ENCODE peak calls at places on chromosomes 1 and 21, in seven cellular contexts. V is prostate gland, S is breast epithelium, Z is GM12891, E is stomach, A is GM12892, K is transverse colon. P is an unnamed sample.

GRCh38 chr1:218312509-218312908 is 27.4 kb downstream of the RRP15 start:
- DNase-seq in V (no peak), S (no peak), Z (no peak), E (no peak), A (no peak), K (no peak), P (no peak)

GRCh38 chr1:83747853-83748482 is 251.0 kb downstream of the TTLL7 start:
- DNase-seq in V (no peak), S (no peak), Z (no peak), E (no peak), A (no peak), K (no peak), P (no peak)

GRCh38 chr1:7247683-7248401 is 462.6 kb downstream of the CAMTA1 start:
- DNase-seq in V (no peak), S (no peak), Z (no peak), E (no peak), A (no peak), K (no peak), P (no peak)

GRCh38 chr1:148263906-148264255 is 111.8 kb upstream of the NBPF11 start:
- DNase-seq in V (peak), S (no peak), Z (no peak), E (peak), A (no peak), K (peak), P (no peak)

GRCh38 chr21:37582613-37583012 is 216.0 kb downstream of the DYRK1A start:
- DNase-seq in V (peak), S (no peak), Z (no peak), E (no peak), A (no peak), K (no peak), P (no peak)

GRCh38 chr1:214623430-214623829 is 20.4 kb downstream of the CENPF start:
- DNase-seq in V (no peak), S (no peak), Z (no peak), E (no peak), A (no peak), K (no peak), P (no peak)

GRCh38 chr1:182035097-182035770 is 26.3 kb downstream of the ZNF648 start:
- DNase-seq in V (no peak), S (no peak), Z (no peak), E (no peak), A (no peak), K (no peak), P (no peak)

GRCh38 chr1:43688594-43689000 is 18.7 kb upstream of the ST3GAL3 start:
- DNase-seq in V (no peak), S (no peak), Z (no peak), E (no peak), A (no peak), K (no peak), P (no peak)

GRCh38 chr1:230495891-230496385 is 69.8 kb upstream of the PGBD5 start:
- DNase-seq in V (no peak), S (no peak), Z (no peak), E (peak), A (no peak), K (no peak), P (no peak)

GRCh38 chr1:237591353-237591752 is 299.4 kb downstream of the ZP4 start:
- DNase-seq in V (no peak), S (no peak), Z (no peak), E (no peak), A (no peak), K (no peak), P (no peak)

GRCh38 chr1:198174297-198174696 is 17.5 kb downstream of the NEK7 start:
- DNase-seq in V (no peak), S (no peak), Z (no peak), E (no peak), A (no peak), K (no peak), P (no peak)

GRCh38 chr1:207077470-207078377 is 10.9 kb upstream of the C4BPB start:
- DNase-seq in V (peak), S (no peak), Z (no peak), E (peak), A (no peak), K (peak), P (no peak)

GRCh38 chr1:196309386-196309785 is 298.9 kb downstream of the KCNT2 start:
- DNase-seq in V (no peak), S (no peak), Z (no peak), E (no peak), A (no peak), K (no peak), P (no peak)

GRCh38 chr1:117770981-117771531 is 158.4 kb downstream of the GDAP2 start:
- DNase-seq in V (no peak), S (no peak), Z (no peak), E (no peak), A (no peak), K (no peak), P (no peak)

GRCh38 chr21:32457360-32457840 is 44.9 kb downstream of the EVA1C start:
- DNase-seq in V (no peak), S (peak), Z (no peak), E (peak), A (no peak), K (peak), P (peak)

GRCh38 chr1:59994302-59995198 is 68.0 kb upstream of the CYP2J2 start:
- DNase-seq in V (no peak), S (no peak), Z (no peak), E (no peak), A (no peak), K (no peak), P (no peak)

GRCh38 chr1:56404561-56405030 is 174.8 kb downstream of the PLPP3 start:
- DNase-seq in V (no peak), S (no peak), Z (no peak), E (no peak), A (no peak), K (no peak), P (no peak)

GRCh38 chr1:40036574-40036973 is 4.0 kb upstream of the CAP1 start:
- DNase-seq in V (peak), S (no peak), Z (no peak), E (peak), A (no peak), K (peak), P (no peak)

GRCh38 chr1:85577421-85578320 is 2.9 kb upstream of the CCN1 start:
- DNase-seq in V (no peak), S (no peak), Z (peak), E (no peak), A (no peak), K (peak), P (no peak)
- TF ChIP-seq POLR2AphosphoS5 in V (no peak), S (no peak), Z (no peak), E (no peak), A (no peak), K (no peak), P (no peak)

GRCh38 chr1:54577612-54578011 is 29.6 kb downstream of the ACOT11 start:
- DNase-seq in V (no peak), S (no peak), Z (no peak), E (peak), A (no peak), K (peak), P (peak)
- TF ChIP-seq POLR2AphosphoS5 in V (peak), S (no peak), Z (no peak), E (peak), A (no peak), K (no peak), P (no peak)

GRCh38 chr1:160537714-160538665 is 14.9 kb upstream of the SLAMF6 start:
- DNase-seq in V (no peak), S (no peak), Z (no peak), E (no peak), A (no peak), K (no peak), P (no peak)

GRCh38 chr1:160540859-160541233 is 17.8 kb upstream of the SLAMF6 start:
- DNase-seq in V (no peak), S (no peak), Z (no peak), E (no peak), A (no peak), K (no peak), P (no peak)

GRCh38 chr1:160538985-160539651 is 16.1 kb upstream of the SLAMF6 start:
- DNase-seq in V (no peak), S (no peak), Z (no peak), E (peak), A (no peak), K (peak), P (no peak)

GRCh38 chr1:160541622-160542302 is 18.7 kb upstream of the SLAMF6 start:
- DNase-seq in V (no peak), S (no peak), Z (no peak), E (no peak), A (no peak), K (no peak), P (no peak)

DNA sequence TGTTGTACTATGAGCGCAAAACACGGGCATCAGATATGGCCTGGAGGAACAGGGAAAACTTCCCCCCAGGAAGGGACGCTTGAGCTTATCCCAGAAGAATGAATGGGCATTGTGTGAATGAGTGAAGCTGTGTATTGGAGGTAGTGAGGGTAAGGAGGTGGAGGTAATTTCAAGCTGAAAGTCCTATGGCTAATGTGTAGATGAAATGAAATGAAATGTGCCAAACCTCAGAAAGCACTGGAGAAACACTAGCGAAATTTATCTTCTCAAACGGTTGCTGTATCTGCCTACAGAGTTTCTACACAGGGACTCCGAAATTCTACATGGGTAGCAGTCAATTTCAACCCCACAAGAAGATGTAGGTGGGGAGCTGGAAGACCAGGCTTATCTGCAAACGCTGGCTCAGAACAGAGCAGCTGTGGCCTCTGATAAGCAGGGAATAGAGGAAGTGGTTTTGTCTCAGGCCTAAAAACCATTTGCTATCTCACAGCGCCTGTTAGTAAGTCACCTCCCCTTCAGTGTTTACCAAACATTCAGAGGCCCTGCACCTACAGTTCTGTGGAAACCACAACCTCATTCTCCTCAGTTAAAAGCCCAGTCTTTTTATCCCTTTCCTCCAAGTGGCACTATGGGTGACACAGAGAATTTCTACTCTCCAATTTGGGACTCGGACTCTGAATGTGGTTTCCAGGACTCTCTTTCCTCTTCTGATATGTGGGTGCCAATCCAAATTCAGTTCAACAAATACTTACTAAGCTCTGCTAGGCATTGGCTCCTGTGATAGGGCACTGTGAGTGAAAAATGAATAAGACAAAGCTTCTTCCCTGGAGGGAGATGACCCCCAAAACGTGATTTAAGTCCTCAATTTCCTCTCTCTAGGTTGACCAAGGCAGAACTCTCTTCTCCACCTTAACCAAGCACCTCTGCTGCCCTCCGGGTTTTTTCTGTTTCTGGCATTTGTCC is 17.1 kb upstream of the SLAMF6 start:
- DNase-seq in V (no peak), S (no peak), Z (no peak), E (peak), A (peak), K (peak), P (peak)
- TF ChIP-seq POLR2AphosphoS5 in V (no peak), S (no peak), Z (peak), E (peak), A (peak), K (peak), P (no peak)

DNA sequence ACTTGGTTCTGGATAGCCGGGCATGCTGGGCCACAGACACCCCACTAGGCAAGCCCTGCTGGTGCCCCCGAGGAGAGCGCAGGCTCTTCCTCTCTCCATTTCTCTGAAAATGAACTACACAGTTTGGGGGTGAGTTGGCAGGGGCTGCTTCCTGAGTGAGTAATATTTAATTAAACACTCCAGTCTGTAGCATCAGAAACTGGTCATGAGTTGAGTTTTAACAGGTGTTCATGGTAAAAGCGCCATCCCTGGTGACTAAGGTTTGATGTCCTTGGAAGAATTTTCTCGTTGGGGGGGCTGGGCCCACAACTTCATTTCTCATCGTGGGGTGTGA is 1.7 kb downstream of the SPSB1 start:
- DNase-seq in V (no peak), S (no peak), Z (no peak), E (no peak), A (no peak), K (no peak), P (no peak)
- TF ChIP-seq POLR2AphosphoS5 in V (no peak), S (no peak), Z (no peak), E (peak), A (no peak), K (peak), P (no peak)

DNA sequence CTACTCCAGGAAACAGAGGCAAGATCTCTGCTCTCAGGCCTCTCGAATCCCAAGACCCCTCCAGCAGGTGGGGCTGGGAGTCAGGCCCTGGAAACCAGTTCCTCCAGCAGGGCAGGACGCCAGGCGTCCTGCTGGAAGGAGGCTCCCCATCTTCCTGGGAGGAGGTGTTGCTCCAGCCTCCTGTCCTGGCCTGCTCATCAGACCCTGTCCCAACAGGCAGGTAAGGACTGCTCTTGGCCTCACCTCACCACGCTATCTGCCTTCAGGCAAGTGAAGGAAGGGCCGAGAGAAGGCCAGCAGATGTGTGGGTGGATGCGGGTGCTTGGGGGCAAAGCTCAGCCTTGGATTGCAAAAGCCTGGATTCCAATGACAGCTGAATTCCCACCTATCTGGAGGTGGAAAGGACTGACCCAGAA is 82.9 kb downstream of the SSBP3 start:
- DNase-seq in V (peak), S (no peak), Z (no peak), E (peak), A (no peak), K (peak), P (no peak)
- TF ChIP-seq POLR2AphosphoS5 in V (no peak), S (no peak), Z (no peak), E (no peak), A (no peak), K (no peak), P (no peak)

GRCh38 chr21:39489380-39489924 is 37.7 kb downstream of the SH3BGR start:
- DNase-seq in V (no peak), S (no peak), Z (no peak), E (no peak), A (no peak), K (no peak), P (no peak)

GRCh38 chr21:39481886-39482285 is 30.1 kb downstream of the SH3BGR start:
- DNase-seq in V (no peak), S (no peak), Z (no peak), E (no peak), A (no peak), K (no peak), P (no peak)

GRCh38 chr21:39479164-39479563 is 27.4 kb downstream of the SH3BGR start:
- DNase-seq in V (no peak), S (no peak), Z (no peak), E (no peak), A (no peak), K (no peak), P (no peak)

GRCh38 chr21:39483917-39484316 is 32.1 kb downstream of the SH3BGR start:
- DNase-seq in V (no peak), S (no peak), Z (no peak), E (no peak), A (no peak), K (no peak), P (no peak)

GRCh38 chr21:39484711-39485264 is 33.0 kb downstream of the SH3BGR start:
- DNase-seq in V (no peak), S (no peak), Z (no peak), E (no peak), A (no peak), K (no peak), P (no peak)
- TF ChIP-seq POLR2AphosphoS5 in V (peak), S (no peak), Z (no peak), E (no peak), A (no peak), K (peak), P (no peak)

P was measured in spleen.